ENCODE peak calls at places on chromosomes 2 and 18, in ten cellular contexts. X is HTR-8/SVneo; S is cardiac muscle cell; T is kidney epithelial cell; C is GM10248; E is 8988T; D is CD4-positive, alpha-beta T cell; B is NCI-H1417; A is HCT116; N is stimulated activated CD4-positive, alpha-beta T cell treated with anti-CD3 and anti-CD28 coated beads, Interleukin-15, amount 100 ng/mL, for 24 hours. V is an unnamed sample.

GRCh38 chr2:42096869-42097591 is 49.2 kb downstream of the PKDCC start:
- DNase-seq in S (no peak), C (peak), E (no peak), A (no peak), B (no peak), T (no peak), N (no peak), D (no peak), X (no peak), V (no peak)

GRCh38 chr2:212730994-212731393 is 192.4 kb upstream of the ERBB4 start:
- DNase-seq in X (no peak), T (no peak), S (no peak), C (peak), A (no peak), E (no peak), B (no peak), N (no peak), D (no peak), V (no peak)

GRCh38 chr2:235594041-235594440 is 100.2 kb downstream of the AGAP1 start:
- DNase-seq in T (no peak), X (peak), C (peak), A (peak), N (no peak), D (no peak), S (peak), B (peak), E (no peak), V (peak)

GRCh38 chr2:182946949-182947348 is 80.5 kb upstream of the FRZB start:
- DNase-seq in E (no peak), A (no peak), X (peak), N (no peak), B (peak), S (peak), T (no peak), C (no peak), D (no peak), V (no peak)

GRCh38 chr2:160492401-160493226 is 993 bp downstream of the RBMS1 start:
- DNase-seq in S (peak), T (no peak), D (peak), N (peak), C (no peak), A (peak), B (peak), X (peak), E (peak), V (peak)

GRCh38 chr2:62814132-62814531 is 108.6 kb downstream of the EHBP1 start:
- DNase-seq in T (no peak), N (no peak), B (no peak), S (peak), X (no peak), C (no peak), A (no peak), D (no peak), E (no peak), V (no peak)

GRCh38 chr18:77571743-77572142 is 322.1 kb downstream of the GALR1 start:
- DNase-seq in A (no peak), N (no peak), C (no peak), E (no peak), S (no peak), D (no peak), T (no peak), X (no peak), B (no peak), V (no peak)

GRCh38 chr2:203586151-203586550 is 51.0 kb upstream of the RAPH1 start:
- DNase-seq in D (no peak), S (no peak), X (no peak), A (no peak), T (no peak), E (no peak), C (no peak), N (no peak), B (no peak), V (no peak)

GRCh38 chr2:10264506-10265327 is 38.0 kb upstream of the HPCAL1 start:
- DNase-seq in T (no peak), X (no peak), C (no peak), S (no peak), N (no peak), D (no peak), E (no peak), B (no peak), A (no peak), V (no peak)

GRCh38 chr2:133026536-133027177 is 356.7 kb upstream of the LYPD1 start:
- DNase-seq in B (no peak), T (no peak), D (no peak), S (peak), E (no peak), A (no peak), C (no peak), X (no peak), N (no peak), V (no peak)

GRCh38 chr18:63082661-63083531 is 236.7 kb downstream of the BCL2 start:
- DNase-seq in B (no peak), T (no peak), S (peak), E (no peak), N (no peak), X (no peak), D (no peak), A (no peak), C (no peak), V (no peak)

GRCh38 chr2:227529871-227530270 is 57.9 kb downstream of the AGFG1 start:
- DNase-seq in S (no peak), A (no peak), T (no peak), B (no peak), N (no peak), E (no peak), X (no peak), C (no peak), D (no peak), V (no peak)

GRCh38 chr2:14231499-14231898 is 401.0 kb upstream of the LRATD1 start:
- DNase-seq in E (no peak), A (no peak), C (no peak), T (no peak), N (no peak), B (no peak), S (no peak), X (no peak), D (no peak), V (no peak)

GRCh38 chr18:13394794-13395193 is 176.2 kb downstream of the LDLRAD4 start:
- DNase-seq in X (no peak), D (no peak), B (peak), A (no peak), T (no peak), N (no peak), C (no peak), E (no peak), S (no peak), V (no peak)

GRCh38 chr2:241908686-241909420 is 39.3 kb downstream of the RTP5 start:
- DNase-seq in E (no peak), T (no peak), B (no peak), D (no peak), A (no peak), S (no peak), X (no peak), C (no peak), N (no peak), V (no peak)

GRCh38 chr2:121911036-121911435 is 155.6 kb downstream of the TSN start:
- DNase-seq in S (no peak), A (no peak), B (no peak), D (no peak), C (no peak), T (no peak), E (no peak), X (no peak), N (no peak), V (no peak)

GRCh38 chr18:25005602-25006375 is 346.2 kb downstream of the ZNF521 start:
- DNase-seq in X (no peak), S (peak), T (no peak), A (no peak), N (no peak), B (no peak), D (no peak), C (no peak), E (no peak), V (no peak)

V was measured in HuH-7.5.